ENCODE peak calls at places on chromosomes 7 and 10, in seven cellular contexts. U, Y, Q, P, G, A and O are unnamed samples.

GRCh38 chr7:84722734-84723133 is 464.1 kb downstream of the SEMA3D start:
- DNase-seq in G (no peak), P (no peak), Y (no peak), U (no peak), Q (no peak), A (no peak), O (no peak)

GRCh38 chr10:84424731-84425165 is 96.4 kb downstream of the CCSER2 start:
- DNase-seq in P (peak; percentile 81), Y (peak; percentile 71), A (peak; percentile 90), G (no peak), U (peak; percentile 54), Q (peak; percentile 2), O (peak; percentile 87)

GRCh38 chr7:9983048-9983447 is 990.6 kb upstream of the PHF14 start:
- DNase-seq in Q (no peak), U (no peak), P (no peak), G (no peak), Y (no peak), A (no peak), O (no peak)

GRCh38 chr10:24360286-24361127 is 151.6 kb downstream of the KIAA1217 start:
- DNase-seq in Q (no peak), A (peak; percentile 80), Y (peak; percentile 64), U (peak; percentile 50), G (peak; percentile 71), P (peak; percentile 83), O (no peak)

GRCh38 chr10:89706011-89706410 is 4.6 kb downstream of the KIF20B start:
- DNase-seq in G (no peak), A (no peak), Y (no peak), U (no peak), Q (no peak), P (no peak), O (no peak)

GRCh38 chr10:68804692-68805091 is 22.6 kb upstream of the STOX1 start:
- DNase-seq in U (no peak), P (no peak), A (no peak), Q (no peak), Y (no peak), G (no peak), O (no peak)

GRCh38 chr10:72563327-72563932 is 62.4 kb downstream of the MICU1 start:
- DNase-seq in A (no peak), Q (peak; percentile 69), Y (no peak), P (no peak), U (no peak), G (no peak), O (no peak)

GRCh38 chr7:126803060-126803665 is 449.6 kb downstream of the GRM8 start:
- DNase-seq in A (peak; percentile 45), Q (peak; percentile 53), G (peak; percentile 61), P (no peak), Y (peak; percentile 71), U (peak; percentile 67), O (no peak)

GRCh38 chr10:101771380-101771779 is 4.5 kb downstream of the FGF8 start:
- DNase-seq in A (peak; percentile 22), P (no peak), Q (no peak), U (no peak), G (no peak), Y (no peak), O (peak; percentile 75)

GRCh38 chr7:56079450-56080185 is 13.1 kb downstream of the PHKG1 start:
- DNase-seq in G (peak; percentile 56), Y (peak; percentile 40), U (peak; percentile 56), A (peak; percentile 78), P (peak; percentile 78), Q (no peak), O (peak; percentile 93)

GRCh38 chr10:125441151-125441550 is 241.8 kb downstream of the TEX36 start:
- DNase-seq in Q (no peak), A (no peak), U (no peak), P (no peak), Y (no peak), G (no peak), O (no peak)

DNA sequence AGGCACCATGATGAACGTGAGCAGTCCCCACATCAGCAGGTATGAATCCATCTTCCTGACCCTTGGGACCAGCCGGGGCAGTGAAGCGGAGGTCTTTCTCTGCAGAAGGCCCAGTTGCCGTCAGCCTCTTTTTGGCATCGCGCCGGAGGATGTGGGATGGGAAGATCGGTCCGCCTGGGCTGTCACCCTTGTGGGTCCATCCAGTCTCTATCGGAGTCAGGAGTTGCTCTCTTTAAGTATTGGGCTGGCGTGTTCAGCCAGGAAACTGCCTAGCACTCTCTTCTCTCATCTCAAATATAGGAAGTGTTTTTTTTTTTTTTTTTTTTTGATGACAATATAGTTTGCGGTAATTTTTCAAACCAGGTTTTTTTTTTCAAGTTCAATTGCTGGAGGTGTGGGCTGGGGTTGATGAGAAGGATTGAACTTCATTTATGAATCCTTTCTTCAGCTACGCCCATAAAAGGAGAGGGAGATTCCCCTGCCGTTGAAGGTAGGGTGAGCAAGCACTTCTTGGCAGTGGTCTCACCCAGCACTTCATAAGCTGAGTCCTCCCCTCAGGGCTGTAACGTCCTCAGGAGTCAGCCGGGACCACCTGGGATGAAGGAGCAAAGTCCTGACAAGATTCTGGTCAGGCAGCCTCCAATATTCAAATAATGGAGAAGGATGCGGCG is at the start of gene IL2RA:
- DNase-seq in P (peak; percentile 8), Q (no peak), G (no peak), Y (no peak), U (no peak), A (peak; percentile 25), O (peak; percentile 62)
- TF ChIP-seq POLR2A in P (no peak), Q (no peak), G (no peak), Y (no peak), U (no peak), A (no peak), O (no peak)

GRCh38 chr10:96743988-96744585 is 23.8 kb upstream of the PIK3AP1 start:
- DNase-seq in P (peak; percentile 42), U (peak; percentile 44), Y (no peak), Q (no peak), A (no peak), G (no peak), O (peak; percentile 7)
- H3K27ac ChIP-seq in P (no peak overlapping the region), U (no peak overlapping the region), Y (no peak overlapping the region), Q (no peak overlapping the region), A (no peak overlapping the region), G (no peak overlapping the region), O (no peak overlapping the region)

GRCh38 chr7:26182283-26182682 is 18.3 kb downstream of the HNRNPA2B1 start:
- DNase-seq in G (no peak), Y (no peak), Q (no peak), U (no peak), A (no peak), P (no peak), O (no peak)
- TF ChIP-seq EP300 in G (no peak), Y (no peak), Q (no peak), U (no peak), A (no peak), P (no peak), O (no peak)

GRCh38 chr10:17201165-17202013 is at the start of gene TRDMT1:
- DNase-seq in G (peak; percentile 90), P (peak; percentile 89), Q (no peak), Y (peak; percentile 92), A (peak; percentile 85), U (peak; percentile 67), O (peak; percentile 93)
- TF ChIP-seq POLR2A in G (peak; percentile 55), P (peak; percentile 91), Q (peak; percentile 87), Y (peak; percentile 51), A (no peak), U (peak; percentile 10), O (no peak)

GRCh38 chr10:78543749-78544446 is 510.2 kb downstream of the RPS24 start:
- DNase-seq in U (peak; percentile 62), A (peak; percentile 41), G (no peak), P (peak; percentile 87), Y (no peak), Q (no peak), O (peak; percentile 84)

GRCh38 chr10:78541528-78542470 is 508.1 kb downstream of the RPS24 start:
- DNase-seq in Q (no peak), P (peak; percentile 47), A (no peak), G (no peak), Y (no peak), U (no peak), O (no peak)

GRCh38 chr10:78544447-78545085 is 510.9 kb downstream of the RPS24 start:
- DNase-seq in Y (no peak), U (peak; percentile 37), P (no peak), Q (no peak), A (no peak), G (no peak), O (peak; percentile 52)

GRCh38 chr10:78542536-78542935 is 508.9 kb downstream of the RPS24 start:
- DNase-seq in Q (no peak), U (no peak), Y (no peak), G (no peak), P (no peak), A (no peak), O (no peak)

GRCh38 chr10:78543026-78543748 is 509.5 kb downstream of the RPS24 start:
- DNase-seq in Y (no peak), P (no peak), A (no peak), G (no peak), U (no peak), Q (no peak), O (no peak)
- H3K27ac ChIP-seq in Y (no peak overlapping the region), P (no peak overlapping the region), A (peak overlapping the region; percentile 82), G (no peak overlapping the region), U (peak overlapping the region; percentile 58), Q (no peak overlapping the region), O (peak overlapping the region; percentile 66)

GRCh38 chr10:91632671-91633550 is at the start of gene PPP1R3C:
- DNase-seq in A (peak; percentile 89), Q (no peak), Y (peak; percentile 93), P (peak; percentile 86), U (peak; percentile 87), G (peak; percentile 90), O (peak; percentile 91)
- TF ChIP-seq EP300 in A (no peak), Q (no peak), Y (no peak), P (no peak), U (peak; percentile 2), G (no peak), O (no peak)

GRCh38 chr7:80641548-80641947 is 3.1 kb downstream of the CD36 start:
- DNase-seq in Y (no peak), A (no peak), U (no peak), P (no peak), Q (no peak), G (no peak), O (no peak)
- TF ChIP-seq POLR2A in Y (no peak), A (no peak), U (no peak), P (no peak), Q (no peak), G (no peak), O (no peak)

DNA sequence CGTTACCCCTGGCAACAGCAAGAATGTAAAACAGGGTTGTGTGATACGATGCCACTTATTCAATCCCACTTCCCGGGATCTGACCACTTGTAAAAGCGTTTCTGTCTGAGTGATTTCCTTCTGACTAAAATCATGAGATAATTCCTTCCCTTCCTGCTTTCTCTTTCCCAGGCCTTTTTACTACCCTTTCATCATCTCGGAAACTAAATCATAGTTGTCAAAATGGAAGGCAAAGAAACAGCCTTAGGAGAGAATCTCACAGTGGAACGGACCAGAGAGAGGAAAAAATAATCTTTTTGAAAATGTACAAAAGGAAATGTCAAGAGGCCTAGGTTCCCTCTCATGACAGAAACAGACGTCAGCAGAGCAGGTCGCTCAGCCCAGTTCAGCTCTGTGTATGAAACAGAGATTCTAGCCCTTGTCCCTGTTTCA is 29.7 kb downstream of the DIP2C start:
- DNase-seq in A (no peak), G (no peak), P (no peak), Q (no peak), Y (no peak), U (no peak), O (no peak)
- H3K27ac ChIP-seq in A (peak overlapping the region; percentile 59), G (no peak overlapping the region), P (no peak overlapping the region), Q (no peak overlapping the region), Y (no peak overlapping the region), U (no peak overlapping the region), O (peak overlapping the region; percentile 0)